ENCODE peak calls at places on chromosomes 2 and 18, in seven cellular contexts. One of them, this sample, is unnamed.

GRCh38 chr18:47928466-47928865 is 2.0 kb downstream of the SMAD2 start:
- DNase-seq in MCF 10A: peak; percentile 23
- DNase-seq in B cell: no peak
- DNase-seq in GM10248: no peak
- DNase-seq in choroid plexus epithelial cell: peak; percentile 73
- DNase-seq in endothelial cell: no peak
- DNase-seq in HCT116: no peak
- DNase-seq in this sample: peak; percentile 62

GRCh38 chr2:236715077-236715476 is 145.5 kb downstream of the ACKR3 start:
- DNase-seq in MCF 10A: no peak
- DNase-seq in B cell: no peak
- DNase-seq in GM10248: no peak
- DNase-seq in choroid plexus epithelial cell: no peak
- DNase-seq in endothelial cell: no peak
- DNase-seq in HCT116: no peak
- DNase-seq in this sample: no peak

GRCh38 chr18:1104265-1104792 is 199.7 kb downstream of the ADCYAP1 start:
- DNase-seq in MCF 10A: peak; percentile 13
- DNase-seq in B cell: no peak
- DNase-seq in GM10248: no peak
- DNase-seq in choroid plexus epithelial cell: peak; percentile 50
- DNase-seq in endothelial cell: no peak
- DNase-seq in HCT116: no peak
- DNase-seq in this sample: no peak

GRCh38 chr2:105924932-105925331 is 180.2 kb downstream of the NCK2 start:
- DNase-seq in MCF 10A: no peak
- DNase-seq in B cell: no peak
- DNase-seq in GM10248: no peak
- DNase-seq in choroid plexus epithelial cell: no peak
- DNase-seq in endothelial cell: no peak
- DNase-seq in HCT116: no peak
- DNase-seq in this sample: no peak

GRCh38 chr2:8310557-8311455 is 371.1 kb upstream of the ID2 start:
- DNase-seq in MCF 10A: no peak
- DNase-seq in B cell: no peak
- DNase-seq in GM10248: no peak
- DNase-seq in choroid plexus epithelial cell: no peak
- DNase-seq in endothelial cell: no peak
- DNase-seq in HCT116: no peak
- DNase-seq in this sample: peak; percentile 90

GRCh38 chr2:161171595-161171929 is 11.3 kb downstream of the TANK start:
- DNase-seq in MCF 10A: peak; percentile 49
- DNase-seq in B cell: no peak
- DNase-seq in GM10248: no peak
- DNase-seq in choroid plexus epithelial cell: no peak
- DNase-seq in endothelial cell: no peak
- DNase-seq in HCT116: no peak
- DNase-seq in this sample: no peak

GRCh38 chr2:199463000-199463692 is 5.4 kb upstream of the SATB2 start:
- DNase-seq in MCF 10A: peak; percentile 70
- DNase-seq in B cell: peak; percentile 59
- DNase-seq in GM10248: peak; percentile 62
- DNase-seq in choroid plexus epithelial cell: peak; percentile 38
- DNase-seq in endothelial cell: peak; percentile 93
- DNase-seq in HCT116: no peak
- DNase-seq in this sample: peak; percentile 62

GRCh38 chr18:8754995-8755955 is 49.9 kb downstream of the MTCL1 start:
- DNase-seq in MCF 10A: no peak
- DNase-seq in B cell: peak; percentile 52
- DNase-seq in GM10248: no peak
- DNase-seq in choroid plexus epithelial cell: peak; percentile 71
- DNase-seq in endothelial cell: no peak
- DNase-seq in HCT116: no peak
- DNase-seq in this sample: peak; percentile 79

GRCh38 chr18:34528177-34528576 is 181.9 kb upstream of the DTNA start:
- DNase-seq in MCF 10A: no peak
- DNase-seq in B cell: no peak
- DNase-seq in GM10248: no peak
- DNase-seq in choroid plexus epithelial cell: no peak
- DNase-seq in endothelial cell: no peak
- DNase-seq in HCT116: no peak
- DNase-seq in this sample: no peak

GRCh38 chr2:156826342-156826933 is 390.3 kb downstream of the GPD2 start:
- DNase-seq in MCF 10A: peak; percentile 64
- DNase-seq in B cell: no peak
- DNase-seq in GM10248: no peak
- DNase-seq in choroid plexus epithelial cell: peak; percentile 45
- DNase-seq in endothelial cell: no peak
- DNase-seq in HCT116: no peak
- DNase-seq in this sample: no peak

GRCh38 chr2:75822336-75822735 is 111.6 kb upstream of the GCFC2 start:
- DNase-seq in MCF 10A: peak; percentile 61
- DNase-seq in B cell: no peak
- DNase-seq in GM10248: no peak
- DNase-seq in choroid plexus epithelial cell: no peak
- DNase-seq in endothelial cell: no peak
- DNase-seq in HCT116: no peak
- DNase-seq in this sample: no peak

GRCh38 chr18:8006979-8007378 is 439.9 kb downstream of the PTPRM start:
- DNase-seq in MCF 10A: no peak
- DNase-seq in B cell: no peak
- DNase-seq in GM10248: no peak
- DNase-seq in choroid plexus epithelial cell: no peak
- DNase-seq in endothelial cell: no peak
- DNase-seq in HCT116: no peak
- DNase-seq in this sample: no peak

GRCh38 chr2:151156431-151156830 is 105.2 kb downstream of the RBM43 start:
- DNase-seq in MCF 10A: no peak
- DNase-seq in B cell: no peak
- DNase-seq in GM10248: no peak
- DNase-seq in choroid plexus epithelial cell: peak; percentile 2
- DNase-seq in endothelial cell: no peak
- DNase-seq in HCT116: no peak
- DNase-seq in this sample: peak; percentile 6

GRCh38 chr2:135942936-135943688 is 42.3 kb downstream of the DARS1 start:
- DNase-seq in MCF 10A: no peak
- DNase-seq in B cell: no peak
- DNase-seq in GM10248: no peak
- DNase-seq in choroid plexus epithelial cell: no peak
- DNase-seq in endothelial cell: no peak
- DNase-seq in HCT116: no peak
- DNase-seq in this sample: no peak

GRCh38 chr18:8822643-8823042 is 117.3 kb downstream of the MTCL1 start:
- DNase-seq in MCF 10A: no peak
- DNase-seq in B cell: no peak
- DNase-seq in GM10248: no peak
- DNase-seq in choroid plexus epithelial cell: no peak
- DNase-seq in endothelial cell: no peak
- DNase-seq in HCT116: no peak
- DNase-seq in this sample: no peak

GRCh38 chr2:46857871-46858696 is 57.5 kb downstream of the MCFD2 start:
- DNase-seq in MCF 10A: no peak
- DNase-seq in B cell: no peak
- DNase-seq in GM10248: no peak
- DNase-seq in choroid plexus epithelial cell: peak; percentile 68
- DNase-seq in endothelial cell: no peak
- DNase-seq in HCT116: no peak
- DNase-seq in this sample: no peak

GRCh38 chr2:71631411-71631931 is 178.1 kb downstream of the DYSF start:
- DNase-seq in MCF 10A: no peak
- DNase-seq in B cell: no peak
- DNase-seq in GM10248: no peak
- DNase-seq in choroid plexus epithelial cell: peak; percentile 37
- DNase-seq in endothelial cell: no peak
- DNase-seq in HCT116: no peak
- DNase-seq in this sample: no peak

GRCh38 chr2:121237980-121238665 is 46.9 kb downstream of the TFCP2L1 start:
- DNase-seq in MCF 10A: no peak
- DNase-seq in B cell: no peak
- DNase-seq in GM10248: no peak
- DNase-seq in choroid plexus epithelial cell: peak; percentile 33
- DNase-seq in endothelial cell: no peak
- DNase-seq in HCT116: no peak
- DNase-seq in this sample: no peak

GRCh38 chr2:44937688-44938240 is 3.7 kb upstream of the SIX3 start:
- DNase-seq in MCF 10A: no peak
- DNase-seq in B cell: peak; percentile 35
- DNase-seq in GM10248: peak; percentile 67
- DNase-seq in choroid plexus epithelial cell: no peak
- DNase-seq in endothelial cell: no peak
- DNase-seq in HCT116: peak; percentile 57
- DNase-seq in this sample: peak; percentile 61
- TF ChIP-seq CTCF in MCF 10A: no peak
- TF ChIP-seq CTCF in B cell: no peak
- TF ChIP-seq CTCF in GM10248: no peak
- TF ChIP-seq CTCF in choroid plexus epithelial cell: no peak
- TF ChIP-seq CTCF in endothelial cell: no peak
- TF ChIP-seq CTCF in HCT116: peak; percentile 20
- TF ChIP-seq CTCF in this sample: no peak

DNA sequence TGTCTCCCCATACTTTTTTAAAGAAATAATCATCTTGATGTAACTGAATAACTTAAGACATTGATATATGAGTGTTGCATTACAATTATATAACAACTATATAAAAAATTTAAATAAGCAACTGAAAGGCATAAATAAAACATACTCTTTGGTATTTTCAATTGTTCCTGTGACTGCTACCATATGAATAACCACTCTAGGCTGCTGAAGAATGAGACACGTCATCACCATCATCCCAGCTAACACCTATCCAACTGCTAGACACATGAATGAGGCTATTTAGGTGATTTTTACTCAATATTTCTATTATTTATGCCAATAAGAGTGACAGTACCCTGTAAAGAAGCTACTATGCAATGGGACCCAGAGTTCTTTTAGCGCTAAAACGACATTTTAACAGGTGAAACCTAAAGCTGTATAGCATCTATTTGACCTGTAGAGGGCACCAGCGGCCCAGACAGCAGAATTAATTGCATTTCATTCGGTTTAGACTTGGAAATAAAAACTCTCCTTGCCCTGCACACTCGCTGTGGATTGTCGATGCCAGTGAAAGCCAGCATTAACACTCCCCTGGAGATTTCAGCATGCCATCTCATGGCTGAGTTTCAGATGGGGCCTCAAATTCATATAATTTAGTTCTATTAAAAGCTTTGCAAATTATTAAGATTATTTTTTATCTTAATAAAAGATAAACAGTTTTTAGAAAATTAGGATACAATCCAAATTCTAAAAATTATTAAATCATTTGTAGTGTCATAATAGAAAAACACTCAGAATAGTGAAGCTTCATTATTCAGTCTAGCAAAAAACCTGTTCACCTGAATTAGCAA is 89.4 kb upstream of the MAP2 start:
- DNase-seq in MCF 10A: peak; percentile 84
- DNase-seq in B cell: peak; percentile 66
- DNase-seq in GM10248: peak; percentile 29
- DNase-seq in choroid plexus epithelial cell: peak; percentile 75
- DNase-seq in endothelial cell: peak; percentile 58
- DNase-seq in HCT116: peak; percentile 60
- DNase-seq in this sample: peak; percentile 60
- TF ChIP-seq CTCF in MCF 10A: peak; percentile 94
- TF ChIP-seq CTCF in B cell: peak; percentile 93
- TF ChIP-seq CTCF in GM10248: peak; percentile 70
- TF ChIP-seq CTCF in choroid plexus epithelial cell: peak; percentile 88
- TF ChIP-seq CTCF in endothelial cell: peak; percentile 72
- TF ChIP-seq CTCF in HCT116: peak; percentile 77
- TF ChIP-seq CTCF in this sample: peak; percentile 69

DNA sequence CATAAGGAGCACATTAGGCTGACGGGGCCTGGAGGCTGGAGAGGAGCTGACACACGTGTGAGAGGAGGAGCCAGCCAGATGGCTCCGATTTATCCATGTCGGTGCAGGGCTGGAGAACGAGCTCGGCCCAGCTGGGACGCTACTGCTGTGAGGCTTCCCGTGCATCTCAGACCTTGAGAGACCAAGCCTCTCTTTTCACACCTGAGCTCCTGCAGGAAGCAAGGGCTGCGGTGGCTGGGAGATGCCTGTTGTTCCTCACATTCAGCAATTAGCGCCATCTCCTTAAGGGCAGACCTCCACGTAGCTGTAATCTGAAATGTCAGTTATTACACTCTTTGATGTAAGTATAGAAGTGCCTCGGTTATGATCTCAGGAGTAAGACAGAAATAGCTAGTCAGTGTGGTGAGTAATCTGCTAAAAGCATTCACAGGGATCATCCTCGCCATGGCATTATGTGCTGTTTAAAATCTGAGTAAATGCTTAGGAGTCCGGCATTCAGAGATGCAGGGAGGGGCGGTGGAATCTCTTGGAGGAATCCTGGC is 107.9 kb downstream of the PRKCE start:
- DNase-seq in MCF 10A: no peak
- DNase-seq in B cell: no peak
- DNase-seq in GM10248: no peak
- DNase-seq in choroid plexus epithelial cell: peak; percentile 58
- DNase-seq in endothelial cell: no peak
- DNase-seq in HCT116: no peak
- DNase-seq in this sample: no peak
- TF ChIP-seq CTCF in MCF 10A: no peak
- TF ChIP-seq CTCF in B cell: no peak
- TF ChIP-seq CTCF in GM10248: no peak
- TF ChIP-seq CTCF in choroid plexus epithelial cell: no peak
- TF ChIP-seq CTCF in endothelial cell: no peak
- TF ChIP-seq CTCF in HCT116: no peak
- TF ChIP-seq CTCF in this sample: no peak

DNA sequence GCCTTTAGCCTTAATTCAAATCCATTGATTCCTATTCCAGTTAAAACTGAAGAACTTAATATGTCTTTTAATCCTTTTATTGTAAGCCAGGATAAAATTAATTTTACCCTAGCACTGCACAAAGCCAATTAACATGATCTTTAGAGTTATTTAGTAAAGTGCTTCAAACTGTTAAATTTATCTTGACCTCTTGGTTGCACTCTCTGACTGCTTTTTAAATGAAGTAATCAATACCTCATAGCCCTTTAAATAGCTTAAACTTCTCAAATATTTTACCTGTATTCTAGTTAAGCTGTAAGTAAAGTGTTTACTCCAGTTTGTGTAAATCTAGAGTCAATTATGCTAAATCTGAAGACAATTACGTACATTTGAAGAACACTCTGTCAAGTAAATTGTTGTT is 221.0 kb downstream of the WDR7 start:
- DNase-seq in MCF 10A: no peak
- DNase-seq in B cell: no peak
- DNase-seq in GM10248: no peak
- DNase-seq in choroid plexus epithelial cell: no peak
- DNase-seq in endothelial cell: no peak
- DNase-seq in HCT116: no peak
- DNase-seq in this sample: no peak
- TF ChIP-seq CTCF in MCF 10A: no peak
- TF ChIP-seq CTCF in B cell: no peak
- TF ChIP-seq CTCF in GM10248: no peak
- TF ChIP-seq CTCF in choroid plexus epithelial cell: no peak
- TF ChIP-seq CTCF in endothelial cell: no peak
- TF ChIP-seq CTCF in HCT116: no peak
- TF ChIP-seq CTCF in this sample: no peak

GRCh38 chr18:70709124-70709523 is 420.3 kb downstream of the SOCS6 start:
- DNase-seq in MCF 10A: no peak
- DNase-seq in B cell: no peak
- DNase-seq in GM10248: no peak
- DNase-seq in choroid plexus epithelial cell: no peak
- DNase-seq in endothelial cell: no peak
- DNase-seq in HCT116: no peak
- DNase-seq in this sample: no peak
- TF ChIP-seq CTCF in MCF 10A: no peak
- TF ChIP-seq CTCF in B cell: no peak
- TF ChIP-seq CTCF in GM10248: no peak
- TF ChIP-seq CTCF in choroid plexus epithelial cell: no peak
- TF ChIP-seq CTCF in endothelial cell: no peak
- TF ChIP-seq CTCF in HCT116: no peak
- TF ChIP-seq CTCF in this sample: no peak